ENCODE peak calls at places on chromosomes 6 and 20, in five cellular contexts. S, D, R, O and B are unnamed samples.

GRCh38 chr6:88377976-88378580 is 211.9 kb upstream of the CNR1 start:
- DNase-seq in S (no peak), D (no peak), R (no peak), O (no peak), B (no peak)

GRCh38 chr6:5636210-5637030 is 370.3 kb downstream of the NRN1 start:
- DNase-seq in S (no peak), D (no peak), R (no peak), O (no peak), B (no peak)

GRCh38 chr6:56314683-56315523 is 67.5 kb upstream of the COL21A1 start:
- DNase-seq in S (peak), D (peak), R (peak), O (peak), B (no peak)

GRCh38 chr6:158073776-158074175 is 92.1 kb downstream of the SYNJ2 start:
- DNase-seq in S (no peak), D (no peak), R (no peak), O (no peak), B (no peak)

GRCh38 chr6:150074651-150075416 is 5.9 kb upstream of the ULBP3 start:
- DNase-seq in S (no peak), D (no peak), R (no peak), O (no peak), B (no peak)

GRCh38 chr6:75412937-75413662 is 80.5 kb downstream of the FILIP1 start:
- DNase-seq in S (no peak), D (peak), R (no peak), O (no peak), B (no peak)

GRCh38 chr20:14879020-14879697 is 541.7 kb upstream of the FLRT3 start:
- DNase-seq in S (no peak), D (peak), R (no peak), O (peak), B (no peak)

GRCh38 chr6:79173378-79173777 is 61.1 kb downstream of the HMGN3 start:
- DNase-seq in S (peak), D (no peak), R (no peak), O (no peak), B (no peak)

GRCh38 chr6:154127638-154128037 is 88.6 kb downstream of the OPRM1 start:
- DNase-seq in S (no peak), D (no peak), R (no peak), O (no peak), B (no peak)

GRCh38 chr6:111242452-111242851 is 155.1 kb downstream of the SLC16A10 start:
- DNase-seq in S (no peak), D (peak), R (peak), O (peak), B (no peak)

GRCh38 chr6:167093922-167094432 is 28.9 kb upstream of the CCR6 start:
- DNase-seq in S (peak), D (no peak), R (no peak), O (no peak), B (no peak)

GRCh38 chr6:93337014-93337413 is 82.3 kb downstream of the EPHA7 start:
- DNase-seq in S (no peak), D (no peak), R (no peak), O (no peak), B (no peak)

GRCh38 chr6:114108119-114109002 is 137.4 kb upstream of the HDAC2 start:
- DNase-seq in S (peak), D (peak), R (peak), O (peak), B (no peak)

GRCh38 chr20:9068232-9068781 is 580 bp upstream of the PLCB4 start:
- DNase-seq in S (no peak), D (no peak), R (no peak), O (peak), B (no peak)